ENCODE peak calls at places on chromosomes 3 and 15, in nine cellular contexts. N is prostate gland; H is naive thymus-derived CD4-positive, alpha-beta T cell; C is SJSA1; S is body of pancreas; G is thyroid gland; J is CD8-positive, alpha-beta memory T cell; Y is heart right ventricle; B is hepatocyte. P is an unnamed sample. For H3K4me1 and H3K27me3, the result is how much of the 10 kb centered on the place peaks cover.

GRCh38 chr3:52171577-52172261 is 17.5 kb upstream of the POC1A start:
- DNase-seq in N (no peak), G (no peak), J (no peak), Y (no peak), B (peak), S (no peak), C (peak), H (no peak), P (no peak)

GRCh38 chr15:99433026-99433756 is 132.6 kb upstream of the MEF2A start:
- DNase-seq in H (no peak), G (no peak), N (no peak), B (peak), Y (no peak), J (no peak), C (no peak), S (peak), P (no peak)

GRCh38 chr15:41207687-41208448 is 22.7 kb downstream of the EXD1 start:
- DNase-seq in H (no peak), B (no peak), C (peak), S (no peak), Y (no peak), J (no peak), N (no peak), G (no peak), P (no peak)

GRCh38 chr3:128767351-128767750 is 41.4 kb downstream of the RAB7A start:
- DNase-seq in C (no peak), B (no peak), G (no peak), J (no peak), N (no peak), H (no peak), S (no peak), Y (no peak), P (no peak)

GRCh38 chr15:24858737-24859601 is 95.8 kb upstream of the SNRPN start:
- DNase-seq in B (no peak), G (no peak), N (no peak), H (no peak), S (no peak), J (no peak), C (no peak), Y (no peak), P (no peak)

GRCh38 chr3:176766862-176767261 is 430.4 kb downstream of the TBL1XR1 start:
- DNase-seq in B (no peak), N (no peak), Y (no peak), H (no peak), G (no peak), C (no peak), S (no peak), J (no peak), P (no peak)

GRCh38 chr3:194215392-194215791 is 79.4 kb downstream of the HES1 start:
- DNase-seq in B (no peak), Y (no peak), G (no peak), J (no peak), C (no peak), H (no peak), S (no peak), N (no peak), P (no peak)

GRCh38 chr3:172033392-172033791 is 6.0 kb upstream of the FNDC3B start:
- DNase-seq in S (no peak), J (no peak), N (no peak), Y (no peak), B (no peak), G (no peak), C (no peak), H (no peak), P (no peak)

GRCh38 chr3:171879472-171879871 is 36.3 kb downstream of the TMEM212 start:
- DNase-seq in B (no peak), G (peak), N (no peak), S (no peak), H (no peak), J (no peak), Y (no peak), C (no peak), P (no peak)

GRCh38 chr3:41148446-41148845 is 50.9 kb upstream of the CTNNB1 start:
- DNase-seq in H (no peak), N (no peak), S (no peak), B (no peak), Y (no peak), J (no peak), C (no peak), G (peak), P (no peak)

GRCh38 chr15:62165029-62165792 is at the start of gene C2CD4B:
- DNase-seq in C (no peak), J (no peak), S (peak), Y (peak), N (peak), B (peak), G (peak), H (no peak), P (no peak)

GRCh38 chr3:100047455-100048141 is 66.7 kb downstream of the FILIP1L start:
- DNase-seq in J (no peak), C (no peak), Y (no peak), N (no peak), S (no peak), H (no peak), B (peak), G (no peak), P (no peak)

GRCh38 chr3:8972614-8973013 is 9.3 kb upstream of the RAD18 start:
- DNase-seq in H (no peak), Y (no peak), N (no peak), J (no peak), B (peak), S (no peak), G (no peak), C (no peak), P (no peak)

GRCh38 chr15:68343579-68344225 is 66.2 kb downstream of the FEM1B start:
- DNase-seq in J (no peak), H (no peak), Y (no peak), G (no peak), C (no peak), S (no peak), N (no peak), B (no peak), P (no peak)

GRCh38 chr3:115913069-115913686 is 289.9 kb downstream of the GAP43 start:
- DNase-seq in C (no peak), J (no peak), Y (no peak), H (no peak), S (no peak), N (no peak), G (no peak), B (no peak), P (no peak)

DNA sequence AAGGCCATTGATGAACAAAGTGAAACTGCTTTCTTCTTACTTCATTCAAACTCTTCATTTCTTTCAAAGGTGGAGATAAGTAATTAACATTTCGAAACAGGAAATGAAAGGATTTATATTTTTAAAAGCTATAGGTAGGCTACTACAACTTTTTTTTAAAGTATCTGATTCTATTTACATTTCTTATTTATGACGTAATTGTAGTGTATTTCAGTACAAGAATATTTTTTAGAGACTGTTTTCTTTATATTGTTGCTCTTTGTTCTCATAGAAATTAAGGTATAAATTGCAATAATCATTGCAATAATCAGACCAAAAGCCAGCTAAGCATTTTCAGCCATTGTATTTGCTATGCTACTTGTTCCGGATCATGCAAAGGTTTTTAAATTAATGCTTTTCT is 13.7 kb downstream of the ZFAND6 start:
- DNase-seq in C (no peak), S (no peak), Y (no peak), G (no peak), J (no peak), B (no peak), N (no peak), H (no peak), P (no peak)
- H3K4me1 ChIP-seq in C (under half), S (half or more), Y (under half), G (under half), J (under half), B (under half), N (under half), H (under half), P (under half)

DNA sequence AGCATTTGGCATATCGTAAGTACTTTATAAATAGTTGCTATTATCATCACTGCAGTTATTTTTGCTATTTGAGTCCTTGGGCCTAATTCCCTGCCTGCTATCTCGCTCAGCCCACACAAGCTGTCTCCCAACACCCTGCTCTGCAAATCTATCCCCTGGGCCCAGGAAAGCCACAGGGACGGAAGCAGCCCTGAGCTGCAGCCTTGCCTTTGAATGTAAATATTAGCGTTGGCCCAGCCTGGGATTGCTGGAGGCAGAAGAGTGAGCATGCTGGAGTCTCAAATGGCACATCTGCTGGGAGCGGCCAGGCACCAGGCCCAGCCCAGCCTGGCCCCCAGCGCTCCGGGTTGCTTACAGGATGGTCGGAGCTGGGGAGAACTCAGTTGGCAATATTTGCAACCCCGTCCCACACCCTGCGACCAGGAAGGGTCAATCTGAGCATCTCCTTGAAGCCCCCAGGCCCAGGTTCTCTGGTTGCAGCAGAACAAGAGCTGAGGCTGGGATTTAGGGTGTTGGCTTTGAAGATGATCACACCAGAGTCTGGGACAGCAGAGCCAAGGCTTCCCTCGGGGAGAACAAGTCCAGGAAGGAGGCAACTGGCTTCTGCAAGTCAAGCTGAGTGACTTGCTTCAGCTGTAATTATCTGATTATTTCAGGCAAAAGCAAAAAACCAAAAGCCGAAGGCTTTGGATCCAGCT is 529.6 kb downstream of the SHQ1 start:
- DNase-seq in H (no peak), N (peak), S (peak), B (peak), C (peak), Y (no peak), J (no peak), G (no peak), P (no peak)
- H3K27ac ChIP-seq in H (no peak), N (peak), S (no peak), B (peak), C (peak), Y (peak), J (peak), G (no peak), P (no peak)

DNA sequence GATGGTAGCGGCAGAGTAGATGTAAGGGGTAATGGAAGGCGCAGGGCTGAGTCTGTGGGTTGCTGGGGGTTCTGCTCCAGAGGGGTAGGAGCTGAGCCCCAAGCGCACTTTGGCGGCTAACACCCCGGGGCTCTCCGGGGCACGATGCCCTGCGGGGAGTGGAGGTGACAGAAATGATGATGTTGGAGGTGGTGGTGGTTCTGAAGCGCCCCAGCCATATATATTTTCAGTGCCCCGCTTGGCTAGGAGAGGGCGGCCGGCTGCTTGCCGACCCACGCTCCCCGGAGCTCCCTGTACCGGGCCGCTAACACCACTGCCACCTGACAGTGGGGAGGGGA is 9.7 kb downstream of the ZIC4 start:
- DNase-seq in Y (no peak), N (no peak), B (no peak), H (no peak), G (no peak), C (no peak), S (no peak), J (no peak), P (no peak)
- H3K27me3 ChIP-seq in Y (half or more), N (half or more), B (half or more), H (under half), G (under half), C (under half), S (under half), J (under half), P (half or more)

DNA sequence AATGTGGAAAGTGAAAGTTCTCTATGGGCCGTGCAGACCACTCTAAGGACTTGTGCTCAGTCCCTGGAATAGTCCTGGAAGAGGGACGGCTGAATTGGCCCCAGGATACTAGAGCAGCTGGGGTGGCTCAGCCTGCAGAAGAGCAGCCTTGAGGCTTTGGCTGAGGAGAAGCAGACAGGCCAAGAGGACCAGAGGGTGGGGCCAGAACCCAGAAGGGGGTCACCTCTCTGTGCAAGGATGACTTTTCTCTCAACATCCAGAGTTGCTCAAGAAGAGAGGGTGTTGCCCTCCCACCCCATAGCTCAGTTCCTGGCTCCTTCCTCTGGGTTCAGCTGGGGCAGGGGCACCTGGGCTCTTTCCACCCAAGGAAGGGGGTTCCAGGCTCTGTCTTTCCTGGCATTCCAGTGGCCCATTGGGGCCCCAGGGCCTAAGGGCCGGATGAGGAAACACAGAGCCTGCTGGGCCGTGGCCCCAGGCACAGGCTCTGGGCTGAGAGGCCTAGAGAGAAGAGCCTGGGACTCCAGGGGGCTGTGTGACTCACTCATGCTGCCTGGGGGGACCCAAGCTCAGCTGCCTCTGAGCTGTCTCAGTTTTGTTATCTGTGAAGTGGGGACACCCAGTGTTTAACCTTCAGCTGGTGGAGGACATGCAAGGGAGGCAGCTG is 8.5 kb upstream of the FBLN2 start:
- DNase-seq in H (no peak), N (no peak), G (no peak), B (no peak), S (no peak), Y (no peak), C (no peak), J (no peak), P (no peak)
- H3K4me1 ChIP-seq in H (under half), N (under half), G (under half), B (under half), S (under half), Y (under half), C (half or more), J (under half), P (under half)